ENCODE peak calls at places on chromosomes 2 and 18, in seven cellular contexts. M is HCT116, E is H1, L is sigmoid colon, U is spleen, Z is stomach, P is GM23338. S is an unnamed sample.

GRCh38 chr2:46267616-46268015 is 29.6 kb upstream of the EPAS1 start:
- DNase-seq in M (no peak), E (no peak), L (no peak), U (no peak), Z (no peak), P (no peak), S (no peak)

GRCh38 chr2:17719562-17720371 is 33.8 kb downstream of the SMC6 start:
- DNase-seq in M (peak; percentile 3), E (no peak), L (no peak), U (no peak), Z (no peak), P (peak; percentile 58), S (no peak)

GRCh38 chr18:59957957-59958356 is 58.2 kb downstream of the PMAIP1 start:
- DNase-seq in M (peak; percentile 67), E (no peak), L (no peak), U (no peak), Z (peak; percentile 71), P (no peak), S (no peak)

GRCh38 chr18:13291745-13292447 is 73.3 kb downstream of the LDLRAD4 start:
- DNase-seq in M (no peak), E (no peak), L (no peak), U (no peak), Z (no peak), P (no peak), S (no peak)

GRCh38 chr18:48453330-48454063 is 44.3 kb upstream of the ZBTB7C start:
- DNase-seq in M (no peak), E (no peak), L (no peak), U (no peak), Z (no peak), P (no peak), S (no peak)

GRCh38 chr2:224104668-224105386 is 65.7 kb upstream of the SERPINE2 start:
- DNase-seq in M (peak; percentile 43), E (no peak), L (no peak), U (no peak), Z (no peak), P (no peak), S (no peak)

GRCh38 chr18:45355944-45356520 is 259.2 kb upstream of the SLC14A2 start:
- DNase-seq in M (no peak), E (no peak), L (no peak), U (no peak), Z (no peak), P (no peak), S (no peak)

GRCh38 chr2:215793747-215794595 is 219.4 kb downstream of the MREG start:
- DNase-seq in M (peak; percentile 39), E (no peak), L (no peak), U (no peak), Z (peak; percentile 59), P (no peak), S (no peak)

GRCh38 chr18:22709288-22710060 is 223.7 kb upstream of the RBBP8 start:
- DNase-seq in M (no peak), E (no peak), L (no peak), U (no peak), Z (no peak), P (no peak), S (no peak)
- H3K27ac ChIP-seq in M (no peak overlapping the region), E (no peak overlapping the region), L (no peak overlapping the region), U (no peak overlapping the region), Z (no peak overlapping the region), P (no peak overlapping the region), S (no peak overlapping the region)

DNA sequence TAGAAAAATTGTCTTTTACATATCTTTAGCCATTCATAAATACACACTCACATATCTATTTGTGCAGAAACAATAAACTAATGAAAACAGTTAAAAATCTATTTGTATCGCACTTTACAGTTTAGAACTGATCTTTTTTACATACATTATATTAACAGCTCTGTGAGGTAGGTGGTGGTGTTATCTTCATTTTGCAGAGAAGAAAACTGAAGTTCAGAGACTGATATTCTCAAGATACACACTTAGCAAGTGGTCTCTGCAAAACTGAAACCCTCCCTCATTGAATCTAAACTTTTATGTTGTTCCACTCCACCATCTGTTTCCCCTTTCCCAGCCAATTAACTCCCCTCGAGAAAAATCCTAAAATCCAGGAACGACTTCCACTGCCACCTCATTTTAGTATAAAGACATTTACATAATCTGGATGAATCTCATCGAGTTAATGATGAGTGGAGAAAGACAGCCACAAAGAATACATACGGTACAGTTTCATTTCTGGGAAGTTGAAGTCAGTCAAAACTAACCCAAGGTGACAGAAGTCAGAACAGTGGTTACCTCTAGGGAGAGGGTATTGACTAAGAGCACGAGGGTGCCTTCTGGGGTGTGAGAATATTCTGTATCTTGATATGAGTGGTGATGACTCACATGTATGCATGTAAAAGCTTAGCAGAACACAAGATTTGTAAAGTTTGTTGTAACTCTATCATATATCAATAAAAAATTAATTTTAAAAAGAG is 524.2 kb upstream of the TCF4 start:
- DNase-seq in M (no peak), E (no peak), L (no peak), U (no peak), Z (no peak), P (no peak), S (no peak)
- TF ChIP-seq POLR2AphosphoS5 in M (no peak), E (no peak), L (no peak), U (no peak), Z (no peak), P (no peak), S (no peak)

GRCh38 chr18:8262221-8262620 is 347.0 kb upstream of the RAB12 start:
- DNase-seq in M (no peak), E (no peak), L (no peak), U (no peak), Z (no peak), P (no peak), S (no peak)
- H3K27ac ChIP-seq in M (no peak overlapping the region), E (no peak overlapping the region), L (no peak overlapping the region), U (no peak overlapping the region), Z (no peak overlapping the region), P (no peak overlapping the region), S (no peak overlapping the region)

GRCh38 chr2:27822049-27822448 is 50.5 kb downstream of the MRPL33 start:
- DNase-seq in M (no peak), E (no peak), L (no peak), U (no peak), Z (no peak), P (no peak), S (no peak)
- TF ChIP-seq POLR2AphosphoS5 in M (no peak), E (no peak), L (no peak), U (no peak), Z (no peak), P (no peak), S (no peak)

S was measured in SK-N-MC.